ENCODE peak calls at places on chromosomes 16 and 17, in five cellular contexts. E is GM23248, A is non-pigmented ciliary epithelial cell, T is islet precursor cell, U is NCI-H226. Z is an unnamed sample.

GRCh38 chr17:78040561-78041400 is 82.3 kb downstream of the TNRC6C start:
- DNase-seq in U (peak; percentile 44), T (no peak), E (peak; percentile 85), A (no peak), Z (peak; percentile 14)

GRCh38 chr16:4381072-4381934 is 9.7 kb downstream of the VASN start:
- DNase-seq in E (no peak), A (no peak), T (peak; percentile 55), U (no peak), Z (no peak)

GRCh38 chr16:82776466-82777146 is 149.8 kb downstream of the CDH13 start:
- DNase-seq in T (no peak), A (no peak), E (no peak), U (no peak), Z (no peak)

GRCh38 chr17:50917418-50917743 is 51.2 kb upstream of the TOB1 start:
- DNase-seq in E (no peak), U (no peak), A (no peak), T (no peak), Z (no peak)

GRCh38 chr16:88936008-88936912 is 40.7 kb downstream of the CBFA2T3 start:
- DNase-seq in E (peak; percentile 16), U (no peak), T (no peak), A (no peak), Z (no peak)

GRCh38 chr17:43720311-43721060 is 38.1 kb downstream of the SOST start:
- DNase-seq in U (peak; percentile 42), A (no peak), T (peak; percentile 85), E (peak; percentile 83), Z (peak; percentile 72)

GRCh38 chr16:53209489-53209888 is 154.7 kb downstream of the CHD9 start:
- DNase-seq in T (no peak), E (peak; percentile 23), A (no peak), U (no peak), Z (no peak)

GRCh38 chr17:9672266-9672665 is 26.9 kb downstream of the USP43 start:
- DNase-seq in U (peak; percentile 64), T (no peak), E (no peak), A (no peak), Z (no peak)

GRCh38 chr16:381788-382717 is at the start of gene PGAP6:
- DNase-seq in A (no peak), T (no peak), E (peak; percentile 84), U (peak; percentile 35), Z (peak; percentile 60)

GRCh38 chr17:72724375-72724774 is 368.1 kb downstream of the SLC39A11 start:
- DNase-seq in E (peak; percentile 67), A (no peak), T (peak; percentile 80), U (no peak), Z (no peak)

GRCh38 chr16:4673387-4674046 is 19.8 kb upstream of the NUDT16L1 start:
- DNase-seq in A (no peak), E (no peak), T (no peak), U (no peak), Z (no peak)

GRCh38 chr17:61302911-61303310 is 96.7 kb upstream of the TBX2 start:
- DNase-seq in T (peak; percentile 39), A (no peak), E (no peak), U (no peak), Z (no peak)

GRCh38 chr17:32590974-32591373 is 104.2 kb downstream of the CDK5R1 start:
- DNase-seq in U (no peak), A (no peak), T (no peak), E (no peak), Z (no peak)

Z was measured in stimulated activated naive CD4-positive, alpha-beta T cell treated with Interleukin-2 at 50 U/mL for 16 hours.